ENCODE peak calls at places on chromosomes 11 and 22, in eight cellular contexts. E is HCT116, P is HepG2, W is GM23338, K is K562, O is endothelial cell of umbilical vein, R is GM12878, U is H1. B is an unnamed sample.

GRCh38 chr22:36875741-36876140 is 14.9 kb downstream of the NCF4 start:
- DNase-seq in E (no peak), P (no peak), W (no peak), K (no peak), O (no peak), R (no peak), U (no peak), B (no peak)

GRCh38 chr11:79273781-79274180 is 167.0 kb downstream of the TENM4 start:
- DNase-seq in E (no peak), P (no peak), W (peak), K (no peak), O (no peak), R (no peak), U (no peak), B (no peak)

GRCh38 chr11:97722721-97723120 is 1298.0 kb upstream of the CNTN5 start:
- DNase-seq in E (no peak), P (no peak), W (peak), K (no peak), O (no peak), R (no peak), U (peak), B (no peak)

GRCh38 chr11:44018127-44018521 is 29.7 kb upstream of the ACCSL start:
- DNase-seq in E (no peak), P (no peak), W (no peak), K (no peak), O (no peak), R (no peak), U (no peak), B (no peak)

GRCh38 chr11:65853249-65853979 is 4.6 kb downstream of the CFL1 start:
- DNase-seq in E (no peak), P (no peak), W (peak), K (peak), O (no peak), R (no peak), U (no peak), B (no peak)

GRCh38 chr11:76756341-76756771 is 26.8 kb upstream of the TSKU start:
- DNase-seq in E (no peak), P (no peak), W (no peak), K (no peak), O (no peak), R (no peak), U (no peak), B (no peak)

GRCh38 chr11:27174026-27174425 is 133.4 kb downstream of the BBOX1 start:
- DNase-seq in E (no peak), P (peak), W (no peak), K (no peak), O (no peak), R (no peak), U (no peak), B (no peak)

GRCh38 chr11:18081551-18081950 is 24.3 kb downstream of the SAAL1 start:
- DNase-seq in E (no peak), P (no peak), W (no peak), K (no peak), O (peak), R (no peak), U (no peak), B (no peak)

GRCh38 chr11:1392111-1392510 is 2.4 kb downstream of the BRSK2 start:
- DNase-seq in E (no peak), P (no peak), W (no peak), K (no peak), O (no peak), R (no peak), U (no peak), B (no peak)

GRCh38 chr11:133966147-133966546 is 9.4 kb upstream of the IGSF9B start:
- DNase-seq in E (no peak), P (no peak), W (no peak), K (no peak), O (no peak), R (no peak), U (no peak), B (no peak)

GRCh38 chr11:17967661-17968060 is 45.2 kb downstream of the SERGEF start:
- DNase-seq in E (no peak), P (no peak), W (no peak), K (no peak), O (no peak), R (no peak), U (no peak), B (no peak)

GRCh38 chr11:79174045-79175008 is 266.5 kb downstream of the TENM4 start:
- DNase-seq in E (no peak), P (no peak), W (peak), K (no peak), O (no peak), R (no peak), U (no peak), B (no peak)

GRCh38 chr11:130261546-130261945 is 53.2 kb downstream of the ZBTB44 start:
- DNase-seq in E (no peak), P (no peak), W (no peak), K (no peak), O (no peak), R (no peak), U (no peak), B (no peak)

GRCh38 chr22:40922484-40923303 is 28.5 kb upstream of the RBX1 start:
- DNase-seq in E (peak), P (peak), W (peak), K (peak), O (peak), R (peak), U (no peak), B (peak)

GRCh38 chr11:36512016-36512415 is 1.9 kb upstream of the TRAF6 start:
- DNase-seq in E (no peak), P (peak), W (no peak), K (no peak), O (no peak), R (no peak), U (no peak), B (no peak)

GRCh38 chr11:134098566-134099184 is 29.8 kb downstream of the JAM3 start:
- DNase-seq in E (peak), P (peak), W (peak), K (peak), O (no peak), R (no peak), U (no peak), B (no peak)

DNA sequence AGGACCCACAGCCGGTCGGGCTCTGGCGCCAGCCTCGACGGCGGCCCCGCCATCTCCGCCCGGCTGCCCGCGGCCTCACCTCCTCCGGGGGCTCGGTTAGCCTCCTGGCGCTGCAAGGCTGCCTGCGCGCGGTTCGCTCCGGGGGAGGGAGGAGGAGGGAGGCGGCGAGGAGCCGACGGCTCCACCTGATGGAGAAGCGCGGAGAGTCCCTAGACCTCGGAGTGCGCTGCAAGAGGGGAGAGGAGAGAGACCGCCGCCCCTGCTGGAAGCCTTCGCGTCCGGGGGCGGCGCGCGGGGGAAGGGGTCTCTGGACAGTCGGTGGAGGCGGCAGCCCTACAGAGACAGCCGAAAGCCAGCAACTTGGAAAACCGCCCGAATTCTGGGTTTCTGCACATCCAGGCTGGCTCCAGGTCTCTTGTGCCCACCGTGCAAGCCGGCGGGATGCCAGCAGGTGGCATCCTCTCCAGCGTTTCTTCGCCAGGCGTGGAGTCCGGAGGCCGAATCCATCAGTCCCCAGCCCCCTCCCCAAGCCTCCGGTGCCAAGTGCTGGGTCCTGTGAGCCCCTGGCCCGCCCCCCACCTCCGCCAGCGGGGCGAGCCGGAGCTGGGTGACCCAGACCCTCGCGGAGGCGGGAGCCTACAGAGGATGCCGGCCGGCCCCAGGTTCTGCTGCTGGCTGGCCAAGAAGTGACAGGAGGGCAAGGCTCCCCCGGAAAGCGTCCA is 2.9 kb upstream of the KIRREL3 start:
- DNase-seq in E (no peak), P (no peak), W (peak), K (peak), O (no peak), R (no peak), U (no peak), B (no peak)
- TF ChIP-seq EZH2 in E (no peak), P (no peak), W (no peak), K (no peak), O (peak), R (no peak), U (peak), B (no peak)

GRCh38 chr22:29481265-29482000 is 1.4 kb downstream of the NEFH start:
- DNase-seq in E (no peak), P (no peak), W (peak), K (peak), O (no peak), R (no peak), U (no peak), B (no peak)

GRCh38 chr22:29479417-29480261 is at the start of gene NEFH:
- DNase-seq in E (no peak), P (no peak), W (peak), K (peak), O (no peak), R (no peak), U (no peak), B (no peak)

GRCh38 chr22:29478326-29479276 is 1.4 kb upstream of the NEFH start:
- DNase-seq in E (no peak), P (no peak), W (peak), K (peak), O (peak), R (no peak), U (no peak), B (no peak)

GRCh38 chr22:29480512-29481264 is 670 bp downstream of the NEFH start:
- DNase-seq in E (no peak), P (no peak), W (peak), K (peak), O (peak), R (peak), U (no peak), B (no peak)

GRCh38 chr22:29480262-29480511 is 169 bp downstream of the NEFH start:
- DNase-seq in E (no peak), P (no peak), W (no peak), K (no peak), O (no peak), R (no peak), U (no peak), B (no peak)
- TF ChIP-seq POLR2AphosphoS5 in E (no peak), P (no peak), W (no peak), K (no peak), O (no peak), R (no peak), U (no peak), B (no peak)

DNA sequence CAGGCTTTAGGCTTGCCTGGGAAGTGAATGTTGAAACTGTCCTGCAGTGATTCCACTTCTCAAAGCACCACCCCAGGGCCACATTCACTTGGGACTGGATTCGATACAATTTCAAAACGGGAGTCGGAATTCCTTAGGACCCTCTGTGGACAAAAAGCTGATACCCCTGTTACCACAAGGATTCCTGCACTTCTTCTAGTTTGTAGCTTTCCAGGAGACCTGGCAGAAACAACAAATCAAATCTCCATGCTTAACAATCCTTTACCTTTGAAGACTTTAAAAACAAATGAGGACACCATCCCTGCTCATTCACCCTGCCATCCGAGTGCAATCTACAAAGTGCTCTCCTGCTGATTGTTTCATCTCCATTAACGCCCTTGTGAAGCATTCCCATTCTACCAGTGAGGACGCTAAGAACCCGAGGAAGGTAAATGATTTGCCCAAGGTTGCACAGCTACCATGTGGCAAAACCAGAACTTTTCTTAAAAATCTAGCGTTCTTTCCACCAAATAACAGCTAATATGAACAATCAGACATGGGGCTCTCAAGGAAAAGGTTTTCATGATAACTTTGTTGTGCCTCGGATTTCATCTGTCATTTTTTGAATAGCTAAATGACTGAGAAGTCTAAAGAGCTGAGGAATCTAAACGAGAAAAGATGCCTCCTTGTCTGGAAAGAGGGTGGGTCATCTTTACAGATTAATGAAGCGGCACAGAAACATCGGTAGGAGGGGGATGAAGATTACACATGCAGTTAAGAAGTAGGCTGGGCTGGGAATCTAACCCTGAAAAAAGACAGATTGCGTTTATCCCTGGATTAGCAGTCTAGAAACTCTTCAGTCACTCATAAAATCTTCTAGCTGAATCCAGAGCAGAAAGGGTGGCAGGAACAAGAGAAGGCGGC is 722 bp upstream of the MPZL2 start:
- DNase-seq in E (no peak), P (no peak), W (peak), K (no peak), O (peak), R (no peak), U (no peak), B (no peak)
- TF ChIP-seq EZH2 in E (no peak), P (no peak), W (no peak), K (no peak), O (no peak), R (no peak), U (no peak), B (no peak)

DNA sequence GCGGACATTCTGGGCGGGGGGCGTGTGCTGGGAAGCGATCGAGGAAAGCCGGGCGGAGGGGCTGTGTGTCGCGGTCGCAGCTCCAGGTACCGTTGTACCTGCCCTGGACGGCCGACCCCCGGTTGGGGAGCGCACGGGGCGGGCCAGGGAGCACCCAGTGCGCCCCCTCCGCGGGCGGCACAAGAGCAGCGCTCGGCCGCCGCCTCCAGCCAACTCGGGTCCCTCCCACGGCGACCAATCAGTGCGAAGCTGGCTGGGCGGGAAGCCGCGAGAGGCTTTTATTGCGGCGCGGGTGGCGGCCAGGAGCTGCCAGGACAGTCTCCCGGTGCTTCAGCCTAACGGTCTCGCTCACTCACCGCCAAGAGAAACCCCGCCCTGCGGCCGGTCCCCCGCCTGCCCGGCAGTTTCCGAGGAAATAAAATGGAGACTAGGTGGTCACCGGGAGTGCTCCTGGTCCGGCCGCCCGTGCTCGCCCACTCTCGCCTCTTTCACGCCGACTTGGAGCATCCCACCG is 1.7 kb downstream of the NCAM1 start:
- DNase-seq in E (no peak), P (no peak), W (peak), K (no peak), O (no peak), R (no peak), U (no peak), B (no peak)
- TF ChIP-seq POLR2AphosphoS5 in E (no peak), P (no peak), W (no peak), K (no peak), O (no peak), R (no peak), U (no peak), B (no peak)

GRCh38 chr11:116950210-116950609 is 112.8 kb upstream of the APOA1 start:
- DNase-seq in E (no peak), P (no peak), W (no peak), K (no peak), O (no peak), R (no peak), U (no peak), B (no peak)

GRCh38 chr11:116951762-116952161 is 114.3 kb upstream of the APOA1 start:
- DNase-seq in E (no peak), P (no peak), W (no peak), K (no peak), O (no peak), R (no peak), U (no peak), B (no peak)

GRCh38 chr11:116955949-116956348 is 118.5 kb upstream of the APOA1 start:
- DNase-seq in E (no peak), P (no peak), W (peak), K (no peak), O (no peak), R (no peak), U (no peak), B (no peak)

GRCh38 chr11:116955548-116955947 is 118.1 kb upstream of the APOA1 start:
- DNase-seq in E (no peak), P (no peak), W (no peak), K (no peak), O (no peak), R (no peak), U (no peak), B (no peak)

DNA sequence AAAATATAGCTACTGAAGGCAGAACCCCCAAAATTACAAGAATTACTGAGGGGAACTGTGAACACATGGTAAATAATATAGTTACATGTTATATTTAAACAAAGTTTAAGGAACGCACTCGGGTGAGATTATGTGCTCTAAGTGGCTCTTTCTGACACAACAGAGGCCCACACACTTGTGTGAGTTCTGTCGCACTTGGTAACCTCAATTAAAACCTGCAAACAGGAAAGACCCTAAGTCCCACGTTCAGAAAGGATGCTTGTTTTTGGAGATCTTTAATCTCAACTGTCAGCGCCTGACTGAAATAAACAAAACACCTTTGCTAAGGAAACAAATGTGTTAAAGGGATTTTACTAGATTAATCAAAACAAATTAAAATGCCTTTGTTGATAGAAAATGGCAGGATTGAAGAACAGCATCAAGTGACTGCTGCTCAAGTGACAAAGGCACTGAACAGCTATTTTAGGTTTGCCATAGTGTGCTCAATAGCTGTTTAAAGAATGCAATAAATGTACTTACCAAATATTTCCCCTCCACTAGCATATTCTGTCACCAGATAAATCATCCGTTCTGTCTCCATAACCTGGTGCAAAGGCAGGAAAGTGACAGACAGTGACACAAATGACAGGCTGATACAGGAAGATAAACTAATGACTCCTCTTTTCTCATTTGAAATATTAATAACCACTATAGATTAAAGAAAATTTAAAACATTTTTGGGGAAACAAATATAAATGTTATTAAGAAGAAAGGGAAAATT is 116.3 kb upstream of the APOA1 start:
- DNase-seq in E (no peak), P (no peak), W (no peak), K (no peak), O (no peak), R (no peak), U (no peak), B (no peak)
- TF ChIP-seq EZH2 in E (no peak), P (no peak), W (no peak), K (no peak), O (no peak), R (no peak), U (no peak), B (no peak)

GRCh38 chr11:117146521-117146920 is 2.4 kb downstream of the PAFAH1B2 start:
- DNase-seq in E (no peak), P (no peak), W (no peak), K (no peak), O (no peak), R (no peak), U (no peak), B (no peak)
- TF ChIP-seq POLR2AphosphoS5 in E (no peak), P (no peak), W (no peak), K (no peak), O (no peak), R (no peak), U (no peak), B (no peak)

GRCh38 chr11:35419713-35420333 is 465 bp upstream of the SLC1A2 start:
- DNase-seq in E (no peak), P (no peak), W (peak), K (no peak), O (no peak), R (no peak), U (no peak), B (no peak)
- TF ChIP-seq EZH2 in E (no peak), P (no peak), W (peak), K (no peak), O (no peak), R (no peak), U (no peak), B (no peak)

B was measured in SK-N-MC.